ENCODE peak calls at places on chromosome 6, in ten cellular contexts. U is gastrocnemius medialis, S is stomach, X is breast epithelium, E is adrenal gland, H is H1, J is HCT116, O is uterus, A is Peyer's patch, I is A549. R is an unnamed sample. For H3K4me1, the result is how much of the 10 kb centered on the place peaks cover.

GRCh38 chr6:10964684-10965083 is 77.8 kb downstream of the SYCP2L start:
- DNase-seq in S (no peak), J (no peak), U (no peak), H (no peak), I (no peak), O (no peak), X (no peak), A (no peak), E (no peak), R (no peak)

GRCh38 chr6:109508166-109508860 is 25.3 kb upstream of the ZBTB24 start:
- DNase-seq in X (no peak), S (no peak), H (no peak), A (no peak), I (no peak), O (no peak), E (no peak), J (no peak), U (no peak), R (no peak)

GRCh38 chr6:2716926-2717700 is 33.6 kb downstream of the MYLK4 start:
- DNase-seq in O (no peak), J (no peak), I (no peak), U (no peak), S (no peak), A (no peak), E (no peak), X (no peak), H (no peak), R (no peak)

GRCh38 chr6:40763001-40763400 is 175.8 kb upstream of the LRFN2 start:
- DNase-seq in H (no peak), S (peak), I (no peak), E (no peak), X (no peak), A (no peak), J (no peak), O (no peak), U (no peak), R (no peak)

GRCh38 chr6:139369568-139370046 is 4.8 kb downstream of the CITED2 start:
- DNase-seq in O (no peak), S (no peak), H (no peak), A (no peak), J (no peak), I (peak), U (no peak), E (peak), X (no peak), R (peak)

GRCh38 chr6:41371461-41371991 is 36.1 kb downstream of the NCR2 start:
- DNase-seq in I (no peak), U (no peak), E (peak), J (no peak), O (no peak), A (no peak), X (peak), H (no peak), S (peak), R (peak)

GRCh38 chr6:21615504-21615903 is 22.0 kb downstream of the SOX4 start:
- DNase-seq in E (no peak), I (no peak), H (no peak), J (no peak), U (no peak), X (no peak), O (no peak), S (no peak), A (no peak), R (no peak)

GRCh38 chr6:103183831-103184411 is 1675.8 kb downstream of the HACE1 start:
- DNase-seq in X (no peak), A (no peak), O (no peak), I (no peak), S (no peak), J (no peak), U (no peak), E (no peak), H (peak), R (no peak)

GRCh38 chr6:28988536-28989415 is 16.3 kb downstream of the ZNF311 start:
- DNase-seq in I (peak), E (peak), A (peak), J (peak), U (no peak), X (no peak), S (peak), O (no peak), H (peak), R (no peak)

GRCh38 chr6:90485615-90486277 is 101.1 kb downstream of the MAP3K7 start:
- DNase-seq in I (no peak), S (no peak), X (no peak), J (no peak), O (no peak), U (no peak), H (no peak), E (no peak), A (no peak), R (no peak)

GRCh38 chr6:45692021-45692420 is 314.3 kb upstream of the SUPT3H start:
- DNase-seq in I (no peak), H (no peak), J (no peak), X (no peak), E (no peak), S (no peak), O (no peak), U (no peak), A (no peak), R (no peak)

GRCh38 chr6:8000080-8001035 is 63.8 kb downstream of the BLOC1S5 start:
- DNase-seq in I (no peak), U (no peak), E (no peak), H (no peak), A (no peak), O (no peak), J (no peak), S (no peak), X (no peak), R (no peak)

GRCh38 chr6:27114792-27115191 is 132.7 kb upstream of the PRSS16 start:
- DNase-seq in A (no peak), J (no peak), U (no peak), H (no peak), S (no peak), I (no peak), O (no peak), X (no peak), E (no peak), R (no peak)

GRCh38 chr6:36139431-36139830 is 9.1 kb downstream of the MAPK13 start:
- DNase-seq in O (no peak), S (no peak), X (no peak), H (no peak), U (no peak), A (no peak), E (peak), J (no peak), I (no peak), R (no peak)

GRCh38 chr6:168157272-168158007 is 78.4 kb upstream of the FRMD1 start:
- DNase-seq in I (peak), E (no peak), X (no peak), U (no peak), S (no peak), A (no peak), H (no peak), O (peak), J (no peak), R (no peak)

GRCh38 chr6:87322304-87323212 is at the start of gene SMIM8:
- DNase-seq in I (peak), S (peak), J (peak), U (peak), E (peak), A (peak), O (peak), H (peak), X (peak), R (peak)

GRCh38 chr6:91575032-91575431 is 988.2 kb upstream of the MAP3K7 start:
- DNase-seq in O (no peak), U (no peak), E (no peak), A (no peak), X (no peak), H (no peak), I (no peak), J (no peak), S (no peak), R (no peak)

GRCh38 chr6:10908228-10908627 is 21.4 kb downstream of the SYCP2L start:
- DNase-seq in H (no peak), X (no peak), I (no peak), A (no peak), U (no peak), S (no peak), E (no peak), O (no peak), J (no peak), R (no peak)

GRCh38 chr6:99467509-99468106 is 42.5 kb upstream of the PNISR start:
- DNase-seq in H (no peak), O (no peak), J (no peak), S (no peak), X (no peak), U (no peak), A (no peak), E (no peak), I (peak), R (no peak)

GRCh38 chr6:168852336-168852884 is 401.2 kb downstream of the THBS2 start:
- DNase-seq in H (no peak), X (no peak), O (no peak), S (no peak), A (no peak), E (no peak), U (no peak), I (no peak), J (no peak), R (no peak)

GRCh38 chr6:2324166-2324953 is 79.0 kb upstream of the GMDS start:
- DNase-seq in A (no peak), U (no peak), X (no peak), I (no peak), H (no peak), S (no peak), E (no peak), O (no peak), J (no peak), R (no peak)

GRCh38 chr6:145406733-145407256 is 328.5 kb downstream of the EPM2A start:
- DNase-seq in O (no peak), A (no peak), X (no peak), H (no peak), U (no peak), S (no peak), E (no peak), I (no peak), J (no peak), R (no peak)

GRCh38 chr6:75268121-75268987 is 16.2 kb downstream of the TMEM30A start:
- DNase-seq in J (no peak), A (no peak), O (no peak), I (no peak), U (no peak), X (no peak), H (no peak), E (no peak), S (no peak), R (no peak)

GRCh38 chr6:31585531-31585930 is 546 bp upstream of the LST1 start:
- DNase-seq in A (no peak), E (no peak), S (no peak), X (no peak), U (no peak), I (peak), O (no peak), J (peak), H (no peak), R (no peak)

GRCh38 chr6:35048631-35049083 is 92.5 kb downstream of the TCP11 start:
- DNase-seq in O (no peak), U (peak), J (no peak), E (peak), A (no peak), X (no peak), S (no peak), I (no peak), H (no peak), R (peak)
- H3K4me1 ChIP-seq in O (under half), U (half or more), J (under half), E (half or more), A (under half), X (under half), S (half or more), I (under half), H (half or more), R (under half)

GRCh38 chr6:143059616-143060353 is 904 bp upstream of the AIG1 start:
- DNase-seq in J (peak), E (no peak), U (peak), O (peak), S (no peak), I (peak), H (no peak), X (no peak), A (no peak), R (peak)
- TF ChIP-seq POLR2A in J (no peak), E (no peak), U (no peak), O (no peak), S (no peak), I (no peak), H (no peak), X (no peak), A (no peak), R (no peak)

GRCh38 chr6:25417206-25417605 is 138.0 kb downstream of the CARMIL1 start:
- DNase-seq in E (no peak), A (no peak), U (no peak), I (no peak), O (no peak), S (no peak), H (no peak), X (no peak), J (no peak), R (no peak)
- H3K4me1 ChIP-seq in E (half or more), A (under half), U (under half), I (under half), O (under half), S (under half), H (under half), X (under half), J (under half), R (under half)

GRCh38 chr6:71066153-71066552 is 109.3 kb upstream of the B3GAT2 start:
- DNase-seq in S (no peak), J (no peak), U (no peak), H (no peak), O (no peak), A (no peak), I (no peak), E (no peak), X (no peak), R (no peak)
- TF ChIP-seq POLR2A in S (no peak), J (no peak), U (no peak), H (no peak), O (no peak), A (no peak), I (no peak), E (no peak), X (no peak), R (no peak)

DNA sequence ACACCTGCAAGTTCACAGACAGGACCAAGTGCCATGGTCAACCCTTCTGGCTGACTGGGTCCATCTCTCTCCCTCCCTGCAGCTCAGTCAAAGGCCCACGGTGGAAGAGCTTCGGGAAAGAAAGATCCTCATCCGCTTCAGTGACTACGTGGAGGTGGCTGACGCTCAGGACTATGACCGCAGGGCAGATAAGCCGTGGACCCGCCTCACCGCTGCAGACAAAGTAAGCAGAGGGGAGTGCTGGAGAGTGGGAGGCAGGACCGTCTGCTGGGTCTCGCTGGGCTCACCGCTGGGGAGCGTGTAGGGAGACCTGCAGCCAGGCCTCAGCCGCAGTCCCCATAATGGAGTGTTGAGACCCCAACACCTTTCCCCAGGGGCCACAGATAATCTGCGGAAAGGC is 45.0 kb downstream of the TBC1D7 start:
- DNase-seq in X (no peak), H (no peak), U (no peak), I (no peak), E (no peak), S (no peak), A (no peak), J (no peak), O (no peak), R (no peak)
- H3K4me1 ChIP-seq in X (under half), H (under half), U (under half), I (under half), E (under half), S (under half), A (under half), J (under half), O (under half), R (under half)

GRCh38 chr6:160375561-160375949 is 27.4 kb downstream of the SLC22A3 start:
- DNase-seq in I (no peak), X (no peak), A (no peak), H (no peak), S (no peak), J (no peak), O (no peak), E (no peak), U (no peak), R (no peak)
- TF ChIP-seq POLR2A in I (no peak), X (no peak), A (no peak), H (no peak), S (no peak), J (no peak), O (no peak), E (no peak), U (no peak), R (no peak)

GRCh38 chr6:14353798-14354197 is 236.2 kb downstream of the CD83 start:
- DNase-seq in E (no peak), H (no peak), I (no peak), A (no peak), S (no peak), X (no peak), U (no peak), J (no peak), O (no peak), R (no peak)

GRCh38 chr6:14344486-14344885 is 226.9 kb downstream of the CD83 start:
- DNase-seq in J (no peak), E (no peak), U (no peak), X (no peak), I (no peak), H (no peak), S (no peak), O (no peak), A (no peak), R (no peak)

GRCh38 chr6:14353263-14353662 is 235.7 kb downstream of the CD83 start:
- DNase-seq in A (no peak), E (no peak), S (no peak), I (no peak), J (no peak), U (no peak), O (no peak), X (no peak), H (no peak), R (no peak)

GRCh38 chr6:14349507-14349906 is 231.9 kb downstream of the CD83 start:
- DNase-seq in E (no peak), I (no peak), O (no peak), J (no peak), H (no peak), U (no peak), A (no peak), S (no peak), X (no peak), R (no peak)

DNA sequence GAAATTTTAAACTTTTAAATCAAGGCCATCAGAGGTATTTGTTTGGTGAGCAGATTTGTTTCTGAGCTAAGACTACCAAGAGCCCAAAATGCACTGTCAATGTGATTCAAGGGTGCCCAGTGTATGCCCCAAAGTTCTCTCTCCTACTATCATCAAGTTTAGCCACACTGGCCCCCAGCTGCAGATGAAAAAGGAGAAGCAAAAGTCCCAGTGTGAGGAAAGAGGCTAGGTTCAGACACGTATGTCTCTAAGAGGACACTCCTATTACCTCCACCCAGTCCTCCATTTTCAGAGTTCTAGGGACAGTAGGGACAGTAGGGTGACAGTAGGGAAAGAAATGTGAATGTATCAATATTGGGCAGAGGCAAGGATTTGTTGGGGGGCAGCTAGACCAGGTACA is 230.8 kb downstream of the CD83 start:
- DNase-seq in E (no peak), I (no peak), J (no peak), H (no peak), S (no peak), U (no peak), O (no peak), A (no peak), X (no peak), R (no peak)
- H3K4me1 ChIP-seq in E (under half), I (under half), J (under half), H (under half), S (under half), U (under half), O (under half), A (under half), X (under half), R (under half)

R was measured in ovary.